ENCODE peak calls at places on chromosomes 7 and 10, in eight cellular contexts. One of them, this sample, is unnamed.
A peak's percentile ranks its signal among the peaks of the same experiment; 100 is the strongest.

GRCh38 chr7:45143616-45144015 is 14.0 kb upstream of the RAMP3 start:
- DNase-seq in A673: no peak
- DNase-seq in left ventricle myocardium inferior: no peak
- DNase-seq in CD4-positive, CD25-positive, alpha-beta regulatory T cell: no peak
- DNase-seq in pancreas: no peak
- DNase-seq in colonic mucosa: no peak
- DNase-seq in PC-3: peak; percentile 58
- DNase-seq in cardiac muscle cell: no peak
- DNase-seq in this sample: no peak

GRCh38 chr10:62581351-62581750 is 207.2 kb downstream of the ZNF365 start:
- DNase-seq in A673: no peak
- DNase-seq in left ventricle myocardium inferior: no peak
- DNase-seq in CD4-positive, CD25-positive, alpha-beta regulatory T cell: no peak
- DNase-seq in pancreas: no peak
- DNase-seq in colonic mucosa: no peak
- DNase-seq in PC-3: no peak
- DNase-seq in cardiac muscle cell: no peak
- DNase-seq in this sample: no peak

GRCh38 chr7:127035203-127035849 is 217.4 kb downstream of the GRM8 start:
- DNase-seq in A673: no peak
- DNase-seq in left ventricle myocardium inferior: no peak
- DNase-seq in CD4-positive, CD25-positive, alpha-beta regulatory T cell: no peak
- DNase-seq in pancreas: peak; percentile 38
- DNase-seq in colonic mucosa: peak; percentile 22
- DNase-seq in PC-3: no peak
- DNase-seq in cardiac muscle cell: no peak
- DNase-seq in this sample: no peak

GRCh38 chr7:8177109-8177933 is 84.6 kb downstream of the ICA1 start:
- DNase-seq in A673: no peak
- DNase-seq in left ventricle myocardium inferior: no peak
- DNase-seq in CD4-positive, CD25-positive, alpha-beta regulatory T cell: no peak
- DNase-seq in pancreas: no peak
- DNase-seq in colonic mucosa: no peak
- DNase-seq in PC-3: no peak
- DNase-seq in cardiac muscle cell: no peak
- DNase-seq in this sample: no peak

GRCh38 chr7:12490105-12490688 is 80.3 kb upstream of the SCIN start:
- DNase-seq in A673: peak; percentile 51
- DNase-seq in left ventricle myocardium inferior: no peak
- DNase-seq in CD4-positive, CD25-positive, alpha-beta regulatory T cell: no peak
- DNase-seq in pancreas: no peak
- DNase-seq in colonic mucosa: no peak
- DNase-seq in PC-3: peak; percentile 66
- DNase-seq in cardiac muscle cell: peak; percentile 33
- DNase-seq in this sample: no peak

GRCh38 chr7:1693419-1693990 is 23.4 kb downstream of the ELFN1 start:
- DNase-seq in A673: no peak
- DNase-seq in left ventricle myocardium inferior: peak; percentile 12
- DNase-seq in CD4-positive, CD25-positive, alpha-beta regulatory T cell: no peak
- DNase-seq in pancreas: no peak
- DNase-seq in colonic mucosa: no peak
- DNase-seq in PC-3: no peak
- DNase-seq in cardiac muscle cell: no peak
- DNase-seq in this sample: no peak

GRCh38 chr10:43594944-43595589 is 11.2 kb upstream of the ZNF485 start:
- DNase-seq in A673: no peak
- DNase-seq in left ventricle myocardium inferior: no peak
- DNase-seq in CD4-positive, CD25-positive, alpha-beta regulatory T cell: no peak
- DNase-seq in pancreas: peak; percentile 13
- DNase-seq in colonic mucosa: no peak
- DNase-seq in PC-3: peak; percentile 19
- DNase-seq in cardiac muscle cell: peak; percentile 64
- DNase-seq in this sample: no peak

GRCh38 chr7:130960208-130960988 is 226.4 kb upstream of the KLF14 start:
- DNase-seq in A673: peak; percentile 71
- DNase-seq in left ventricle myocardium inferior: no peak
- DNase-seq in CD4-positive, CD25-positive, alpha-beta regulatory T cell: peak; percentile 45
- DNase-seq in pancreas: no peak
- DNase-seq in colonic mucosa: no peak
- DNase-seq in PC-3: peak; percentile 95
- DNase-seq in cardiac muscle cell: peak; percentile 98
- DNase-seq in this sample: no peak

GRCh38 chr10:66651308-66652082 is 274.3 kb upstream of the LRRTM3 start:
- DNase-seq in A673: no peak
- DNase-seq in left ventricle myocardium inferior: no peak
- DNase-seq in CD4-positive, CD25-positive, alpha-beta regulatory T cell: no peak
- DNase-seq in pancreas: no peak
- DNase-seq in colonic mucosa: no peak
- DNase-seq in PC-3: no peak
- DNase-seq in cardiac muscle cell: no peak
- DNase-seq in this sample: no peak

GRCh38 chr7:71430246-71430645 is 298.3 kb downstream of the GALNT17 start:
- DNase-seq in A673: no peak
- DNase-seq in left ventricle myocardium inferior: no peak
- DNase-seq in CD4-positive, CD25-positive, alpha-beta regulatory T cell: no peak
- DNase-seq in pancreas: no peak
- DNase-seq in colonic mucosa: no peak
- DNase-seq in PC-3: no peak
- DNase-seq in cardiac muscle cell: no peak
- DNase-seq in this sample: no peak

GRCh38 chr7:119572541-119572940 is 700.4 kb upstream of the KCND2 start:
- DNase-seq in A673: no peak
- DNase-seq in left ventricle myocardium inferior: no peak
- DNase-seq in CD4-positive, CD25-positive, alpha-beta regulatory T cell: no peak
- DNase-seq in pancreas: no peak
- DNase-seq in colonic mucosa: no peak
- DNase-seq in PC-3: no peak
- DNase-seq in cardiac muscle cell: no peak
- DNase-seq in this sample: no peak

GRCh38 chr7:104328308-104328969 is at the start of gene LHFPL3:
- DNase-seq in A673: no peak
- DNase-seq in left ventricle myocardium inferior: no peak
- DNase-seq in CD4-positive, CD25-positive, alpha-beta regulatory T cell: no peak
- DNase-seq in pancreas: no peak
- DNase-seq in colonic mucosa: peak; percentile 16
- DNase-seq in PC-3: no peak
- DNase-seq in cardiac muscle cell: peak; percentile 6
- DNase-seq in this sample: no peak

GRCh38 chr7:46390042-46390441 is 469.0 kb upstream of the IGFBP3 start:
- DNase-seq in A673: no peak
- DNase-seq in left ventricle myocardium inferior: no peak
- DNase-seq in CD4-positive, CD25-positive, alpha-beta regulatory T cell: no peak
- DNase-seq in pancreas: no peak
- DNase-seq in colonic mucosa: no peak
- DNase-seq in PC-3: no peak
- DNase-seq in cardiac muscle cell: peak; percentile 8
- DNase-seq in this sample: no peak

GRCh38 chr7:134462337-134462925 is 3.5 kb upstream of the AKR1B1 start:
- DNase-seq in A673: peak; percentile 29
- DNase-seq in left ventricle myocardium inferior: no peak
- DNase-seq in CD4-positive, CD25-positive, alpha-beta regulatory T cell: no peak
- DNase-seq in pancreas: no peak
- DNase-seq in colonic mucosa: no peak
- DNase-seq in PC-3: peak; percentile 85
- DNase-seq in cardiac muscle cell: peak; percentile 83
- DNase-seq in this sample: no peak

GRCh38 chr7:416761-417624 is 102.7 kb downstream of the PDGFA start:
- DNase-seq in A673: no peak
- DNase-seq in left ventricle myocardium inferior: peak; percentile 16
- DNase-seq in CD4-positive, CD25-positive, alpha-beta regulatory T cell: no peak
- DNase-seq in pancreas: no peak
- DNase-seq in colonic mucosa: no peak
- DNase-seq in PC-3: no peak
- DNase-seq in cardiac muscle cell: no peak
- DNase-seq in this sample: peak; percentile 53

DNA sequence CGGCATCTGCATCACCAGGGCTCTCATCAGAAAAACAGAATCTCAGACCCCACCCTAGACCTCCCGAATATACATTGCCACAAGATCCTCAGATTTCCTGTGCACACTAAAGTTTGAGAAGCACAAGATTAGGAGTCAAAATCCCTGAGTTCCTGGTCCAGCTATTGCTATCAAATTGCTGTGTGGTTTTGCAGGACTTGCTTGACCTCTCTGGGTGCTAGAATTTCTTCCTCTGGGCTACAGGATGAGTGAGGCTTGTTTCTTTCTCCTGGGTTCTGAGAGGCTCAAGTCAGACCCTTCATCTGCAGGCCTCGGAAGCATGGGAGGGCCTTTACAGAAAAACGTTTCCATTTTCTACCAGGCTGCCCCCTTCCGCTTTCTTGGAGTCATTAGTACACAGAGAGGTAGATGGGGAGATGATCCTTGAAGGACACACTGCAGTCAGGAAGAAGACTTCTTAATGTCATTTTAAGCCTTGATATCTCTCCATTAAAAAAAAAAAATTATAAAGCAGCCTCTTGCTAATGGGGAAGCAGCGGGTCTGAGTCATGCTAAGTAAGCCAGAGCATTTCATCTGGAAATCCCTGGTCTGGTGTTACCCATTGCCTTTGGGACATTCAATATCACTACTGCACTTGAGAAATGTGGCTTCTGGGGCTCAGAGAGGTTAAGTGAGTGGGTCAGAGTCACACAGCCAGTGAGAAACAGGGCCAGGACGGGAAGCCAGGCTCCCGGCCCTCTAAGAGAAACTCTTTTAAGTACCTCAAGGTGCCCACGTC is 173.5 kb downstream of the KCNMA1 start:
- DNase-seq in A673: no peak
- DNase-seq in left ventricle myocardium inferior: no peak
- DNase-seq in CD4-positive, CD25-positive, alpha-beta regulatory T cell: no peak
- DNase-seq in pancreas: no peak
- DNase-seq in colonic mucosa: no peak
- DNase-seq in PC-3: peak; percentile 65
- DNase-seq in cardiac muscle cell: peak; percentile 11
- DNase-seq in this sample: no peak
- H3K4me1 ChIP-seq in A673: no peaks in the 10 kb centered on the region
- H3K4me1 ChIP-seq in left ventricle myocardium inferior: no peaks in the 10 kb centered on the region
- H3K4me1 ChIP-seq in CD4-positive, CD25-positive, alpha-beta regulatory T cell: no peaks in the 10 kb centered on the region
- H3K4me1 ChIP-seq in pancreas: no peaks in the 10 kb centered on the region
- H3K4me1 ChIP-seq in colonic mucosa: no peaks in the 10 kb centered on the region
- H3K4me1 ChIP-seq in PC-3: peaks cover 28% of the 10 kb centered on the region
- H3K4me1 ChIP-seq in cardiac muscle cell: peaks cover 13% of the 10 kb centered on the region
- H3K4me1 ChIP-seq in this sample: peaks cover 3% of the 10 kb centered on the region

DNA sequence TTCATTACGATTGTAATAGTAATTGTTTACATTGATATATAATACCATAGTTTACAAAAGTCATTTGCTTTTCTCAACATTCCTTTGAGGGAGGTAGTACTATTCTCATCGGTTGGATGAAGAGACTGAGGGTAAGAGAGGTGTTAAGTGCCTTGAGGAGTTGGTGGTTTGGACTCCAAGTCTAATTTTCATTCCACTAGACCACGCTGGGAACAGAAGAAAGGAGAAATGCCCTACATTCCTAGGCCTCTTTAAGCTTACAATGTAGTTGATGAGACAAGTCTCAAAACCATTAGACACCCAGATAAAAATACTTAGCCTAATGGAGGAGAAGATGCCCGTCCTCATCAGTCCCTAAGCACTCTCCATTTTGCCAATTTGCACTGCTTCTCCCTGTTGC is 28.7 kb downstream of the CDK1 start:
- DNase-seq in A673: no peak
- DNase-seq in left ventricle myocardium inferior: no peak
- DNase-seq in CD4-positive, CD25-positive, alpha-beta regulatory T cell: no peak
- DNase-seq in pancreas: no peak
- DNase-seq in colonic mucosa: no peak
- DNase-seq in PC-3: no peak
- DNase-seq in cardiac muscle cell: no peak
- DNase-seq in this sample: no peak
- H3K27ac ChIP-seq in A673: no peak overlapping the region
- H3K27ac ChIP-seq in left ventricle myocardium inferior: no peak overlapping the region
- H3K27ac ChIP-seq in CD4-positive, CD25-positive, alpha-beta regulatory T cell: no peak overlapping the region
- H3K27ac ChIP-seq in pancreas: no peak overlapping the region
- H3K27ac ChIP-seq in colonic mucosa: no peak overlapping the region
- H3K27ac ChIP-seq in PC-3: no peak overlapping the region
- H3K27ac ChIP-seq in cardiac muscle cell: no peak overlapping the region
- H3K27ac ChIP-seq in this sample: no peak overlapping the region

DNA sequence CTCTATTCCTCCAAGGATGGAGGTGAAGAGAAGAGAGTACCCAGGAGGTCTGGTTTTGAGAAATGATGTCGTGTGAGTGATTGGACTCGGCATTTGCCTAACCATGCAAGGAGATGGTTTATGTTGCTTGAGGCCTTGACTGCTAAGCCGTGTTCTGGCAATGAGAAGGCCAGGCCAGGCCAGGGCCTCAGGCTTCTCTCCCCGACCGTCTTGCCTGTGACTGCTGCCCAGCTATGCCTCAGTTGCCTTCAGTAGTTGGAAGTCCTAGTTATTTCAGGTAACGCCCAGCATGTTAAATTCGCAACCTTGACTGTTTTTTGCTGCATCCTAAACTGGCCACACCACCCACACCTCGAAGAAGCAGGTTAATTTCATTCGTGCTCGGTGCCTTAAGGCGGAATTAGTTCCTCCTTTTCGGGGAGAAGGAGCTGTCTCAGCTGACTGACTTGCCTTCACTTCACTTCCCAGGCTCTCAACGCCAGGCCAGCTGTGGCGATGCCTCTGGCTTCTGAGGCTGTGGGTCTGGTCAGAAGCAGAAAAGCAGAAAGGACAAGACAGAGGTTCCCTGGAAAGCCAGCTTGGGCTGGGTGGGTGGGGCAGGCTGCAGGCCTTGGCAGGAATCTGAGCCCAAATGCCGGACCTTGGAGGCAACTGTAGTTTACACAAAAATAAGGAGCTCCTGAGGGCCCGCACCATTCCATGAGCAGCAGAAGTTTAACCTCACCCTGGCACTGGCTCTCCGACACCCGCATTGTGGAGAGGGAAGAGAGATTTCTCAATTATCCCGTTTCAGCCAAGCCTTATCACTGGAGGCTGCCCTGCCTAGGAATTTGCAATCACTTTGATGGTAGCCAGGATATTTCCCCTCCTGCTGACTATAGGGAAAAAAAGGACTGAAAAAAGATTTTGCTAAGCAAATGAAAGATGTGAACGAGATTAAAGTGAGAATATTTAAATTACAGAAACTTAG is 61.9 kb upstream of the SAMD8 start:
- DNase-seq in A673: no peak
- DNase-seq in left ventricle myocardium inferior: no peak
- DNase-seq in CD4-positive, CD25-positive, alpha-beta regulatory T cell: no peak
- DNase-seq in pancreas: no peak
- DNase-seq in colonic mucosa: no peak
- DNase-seq in PC-3: no peak
- DNase-seq in cardiac muscle cell: peak; percentile 43
- DNase-seq in this sample: peak; percentile 27
- H3K4me1 ChIP-seq in A673: peaks cover 9% of the 10 kb centered on the region
- H3K4me1 ChIP-seq in left ventricle myocardium inferior: peaks cover 11% of the 10 kb centered on the region
- H3K4me1 ChIP-seq in CD4-positive, CD25-positive, alpha-beta regulatory T cell: peaks cover under 1% of the 10 kb centered on the region
- H3K4me1 ChIP-seq in pancreas: no peaks in the 10 kb centered on the region
- H3K4me1 ChIP-seq in colonic mucosa: no peaks in the 10 kb centered on the region
- H3K4me1 ChIP-seq in PC-3: no peaks in the 10 kb centered on the region
- H3K4me1 ChIP-seq in cardiac muscle cell: peaks cover 11% of the 10 kb centered on the region
- H3K4me1 ChIP-seq in this sample: no peaks in the 10 kb centered on the region

DNA sequence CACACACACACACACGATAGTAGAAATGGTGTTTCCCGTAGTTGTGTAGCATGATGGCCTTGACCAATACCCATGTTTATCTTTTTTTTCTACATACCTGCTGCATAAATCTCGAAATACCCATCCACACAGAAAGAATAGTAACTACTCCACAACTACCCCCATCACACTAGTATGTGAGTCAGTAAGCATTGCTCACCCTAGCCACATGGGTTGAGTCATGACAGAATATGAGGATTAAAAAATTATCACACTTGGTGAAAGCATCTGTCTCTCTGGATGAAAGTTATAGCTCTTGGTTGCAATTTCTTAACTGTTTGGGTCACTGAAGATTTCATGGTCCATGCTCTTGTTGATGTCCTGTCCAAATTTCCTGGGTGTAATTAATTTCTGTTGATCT is 103.4 kb upstream of the MDFIC start:
- DNase-seq in A673: no peak
- DNase-seq in left ventricle myocardium inferior: no peak
- DNase-seq in CD4-positive, CD25-positive, alpha-beta regulatory T cell: no peak
- DNase-seq in pancreas: no peak
- DNase-seq in colonic mucosa: no peak
- DNase-seq in PC-3: peak; percentile 62
- DNase-seq in cardiac muscle cell: peak; percentile 61
- DNase-seq in this sample: no peak
- H3K27ac ChIP-seq in A673: no peak overlapping the region
- H3K27ac ChIP-seq in left ventricle myocardium inferior: no peak overlapping the region
- H3K27ac ChIP-seq in CD4-positive, CD25-positive, alpha-beta regulatory T cell: no peak overlapping the region
- H3K27ac ChIP-seq in pancreas: no peak overlapping the region
- H3K27ac ChIP-seq in colonic mucosa: no peak overlapping the region
- H3K27ac ChIP-seq in PC-3: peak overlapping the region; percentile 29
- H3K27ac ChIP-seq in cardiac muscle cell: no peak overlapping the region
- H3K27ac ChIP-seq in this sample: no peak overlapping the region

This sample was measured in right lobe of liver.